ENCODE peak calls at places on chromosomes 4 and X, in five cellular contexts. V is AG10803, Z is keratinocyte, M is endodermal cell, N is colonic mucosa. Y is an unnamed sample.
A peak's percentile ranks its signal among the peaks of the same experiment; 100 is the strongest.

GRCh38 chrX:13101439-13102139 is 57.2 kb upstream of the FAM9C start:
- DNase-seq in V (peak; percentile 85), Z (peak; percentile 66), M (no peak), N (peak; percentile 83), Y (peak; percentile 88)

GRCh38 chrX:19744231-19744630 is 143.2 kb downstream of the SH3KBP1 start:
- DNase-seq in V (no peak), Z (no peak), M (no peak), N (no peak), Y (no peak)

GRCh38 chrX:38959736-38960534 is 158.7 kb downstream of the MID1IP1 start:
- DNase-seq in V (peak; percentile 42), Z (no peak), M (no peak), N (no peak), Y (peak; percentile 60)

GRCh38 chr4:114717432-114717831 is 118.8 kb downstream of the UGT8 start:
- DNase-seq in V (no peak), Z (no peak), M (no peak), N (no peak), Y (no peak)

GRCh38 chr4:31518796-31519250 is 798.7 kb downstream of the PCDH7 start:
- DNase-seq in V (peak; percentile 1), Z (peak; percentile 21), M (no peak), N (no peak), Y (peak; percentile 91)

GRCh38 chr4:156052116-156052515 is 98.5 kb upstream of the CTSO start:
- DNase-seq in V (no peak), Z (peak; percentile 35), M (no peak), N (no peak), Y (no peak)

GRCh38 chrX:78950157-78950556 is 5.0 kb downstream of the P2RY10 start:
- DNase-seq in V (no peak), Z (no peak), M (no peak), N (no peak), Y (no peak)

GRCh38 chrX:151153086-151153485 is 23.3 kb upstream of the GPR50 start:
- DNase-seq in V (peak; percentile 12), Z (peak; percentile 28), M (peak; percentile 78), N (no peak), Y (peak; percentile 69)

GRCh38 chrX:133897593-133898163 is 87.7 kb downstream of the GPC3 start:
- DNase-seq in V (no peak), Z (no peak), M (no peak), N (no peak), Y (peak; percentile 29)

GRCh38 chr4:158169516-158169915 is 3.3 kb downstream of the GASK1B start:
- DNase-seq in V (peak; percentile 31), Z (no peak), M (no peak), N (no peak), Y (no peak)

GRCh38 chr4:158171456-158171790 is 1.4 kb downstream of the GASK1B start:
- DNase-seq in V (no peak), Z (no peak), M (no peak), N (no peak), Y (no peak)

GRCh38 chr4:158169931-158170690 is 2.7 kb downstream of the GASK1B start:
- DNase-seq in V (peak; percentile 56), Z (no peak), M (no peak), N (no peak), Y (no peak)

GRCh38 chr4:158172196-158172557 is 648 bp downstream of the GASK1B start:
- DNase-seq in V (peak; percentile 38), Z (no peak), M (no peak), N (no peak), Y (peak; percentile 48)

GRCh38 chr4:158170691-158171455 is 2.0 kb downstream of the GASK1B start:
- DNase-seq in V (peak; percentile 41), Z (peak; percentile 60), M (peak; percentile 76), N (peak; percentile 58), Y (no peak)
- H3K4me3 ChIP-seq in V (peak overlapping the region; percentile 57), Z (peak overlapping the region; percentile 50), M (no peak overlapping the region), N (peak overlapping the region; percentile 36), Y (peak overlapping the region; percentile 90)

GRCh38 chr4:82891728-82892466 is 944 bp upstream of the SEC31A start:
- DNase-seq in V (peak; percentile 56), Z (no peak), M (no peak), N (no peak), Y (peak; percentile 50)

GRCh38 chr4:82890913-82891727 is at the start of gene SEC31A:
- DNase-seq in V (peak; percentile 96), Z (no peak), M (peak; percentile 99), N (peak; percentile 97), Y (peak; percentile 99)

GRCh38 chr4:82890602-82890912 is 396 bp downstream of the SEC31A start:
- DNase-seq in V (no peak), Z (no peak), M (no peak), N (no peak), Y (no peak)

GRCh38 chr4:82893942-82894341 is 3.0 kb upstream of the SEC31A start:
- DNase-seq in V (peak; percentile 54), Z (no peak), M (no peak), N (no peak), Y (no peak)

GRCh38 chr4:82892467-82892802 is 1.5 kb upstream of the SEC31A start:
- DNase-seq in V (no peak), Z (no peak), M (no peak), N (no peak), Y (no peak)
- H3K4me3 ChIP-seq in V (no peak overlapping the region), Z (no peak overlapping the region), M (peak overlapping the region; percentile 98), N (no peak overlapping the region), Y (no peak overlapping the region)

GRCh38 chr4:98659741-98660507 is 1.5 kb upstream of the TSPAN5 start:
- DNase-seq in V (peak; percentile 46), Z (no peak), M (no peak), N (no peak), Y (peak; percentile 74)
- H3K4me3 ChIP-seq in V (peak overlapping the region; percentile 93), Z (no peak overlapping the region), M (peak overlapping the region; percentile 84), N (no peak overlapping the region), Y (peak overlapping the region; percentile 12)

DNA sequence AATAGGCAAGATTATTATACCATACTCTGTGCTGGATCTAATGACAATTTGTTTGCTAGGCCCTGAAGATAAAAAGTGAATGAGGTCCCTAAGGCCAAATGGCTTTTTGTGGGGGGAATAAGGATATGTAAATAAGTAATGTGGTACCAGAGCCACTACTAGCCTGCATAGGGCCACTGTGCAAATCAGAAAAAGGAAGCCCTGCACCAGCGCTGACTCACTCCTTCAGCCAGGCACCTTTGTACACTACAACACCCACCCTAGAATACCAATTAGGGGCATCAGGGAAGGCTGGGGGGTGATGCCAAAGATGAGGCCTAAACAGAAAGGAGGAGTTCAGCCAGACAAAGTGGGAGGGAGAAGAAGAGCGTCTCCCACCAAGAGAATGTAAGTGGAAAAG is 122.2 kb downstream of the CAMK2D start:
- DNase-seq in V (no peak), Z (no peak), M (no peak), N (peak; percentile 49), Y (no peak)
- H3K4me3 ChIP-seq in V (no peak overlapping the region), Z (no peak overlapping the region), M (no peak overlapping the region), N (no peak overlapping the region), Y (no peak overlapping the region)

DNA sequence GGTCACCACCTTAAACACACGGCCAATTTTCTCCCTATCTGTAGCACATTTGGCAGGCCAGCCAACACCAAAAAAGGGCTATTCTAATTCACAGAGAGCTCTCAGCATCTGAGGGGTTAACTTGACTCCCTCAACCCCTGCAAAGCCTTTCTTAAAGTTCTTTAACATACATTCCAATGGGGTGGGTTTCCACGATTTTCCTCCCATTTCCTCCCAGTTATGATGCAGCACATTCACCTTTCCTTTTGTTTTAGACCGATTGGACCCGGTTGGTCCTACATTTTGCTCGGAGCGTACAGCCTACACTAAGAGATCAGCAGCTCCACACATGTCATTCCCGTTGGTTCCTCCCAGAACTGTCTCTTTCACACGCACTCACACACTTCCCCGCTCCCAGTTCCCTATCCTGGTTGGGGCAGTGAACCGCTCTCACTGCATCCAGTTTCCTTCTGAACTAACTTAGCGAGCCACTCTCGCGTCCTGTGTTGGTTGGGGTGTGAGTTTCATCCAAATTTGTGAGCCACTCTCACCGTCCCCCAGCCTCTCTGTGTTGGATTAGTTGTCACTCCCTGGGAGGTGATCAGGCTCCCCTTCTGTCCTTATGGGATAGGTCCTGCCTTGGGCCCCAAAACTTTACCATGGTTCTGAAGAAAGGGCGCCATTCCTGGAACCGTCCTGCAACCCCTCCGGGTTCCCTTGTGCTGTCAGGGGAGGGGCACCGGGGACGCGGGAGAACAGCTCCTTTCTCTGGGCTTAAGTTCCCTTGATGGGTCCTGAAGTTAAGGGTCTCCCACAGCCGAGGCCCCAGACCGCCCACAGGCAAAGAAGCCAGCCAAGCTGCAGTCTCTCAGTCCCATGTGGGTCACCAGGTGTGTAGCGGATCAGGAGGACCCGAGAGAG is 45.1 kb downstream of the UGT2A3 start:
- DNase-seq in V (no peak), Z (no peak), M (peak; percentile 74), N (no peak), Y (no peak)
- H3K4me3 ChIP-seq in V (no peak overlapping the region), Z (no peak overlapping the region), M (no peak overlapping the region), N (no peak overlapping the region), Y (peak overlapping the region; percentile 70)